ENCODE peak calls at places on chromosomes 6 and 20, in five cellular contexts. R is H1, Q is GM12878, J is K562, B is HepG2. Z is an unnamed sample.
A peak's percentile ranks its signal among the peaks of the same experiment; 100 is the strongest.

GRCh38 chr6:133985970-133986369 is 32.9 kb downstream of the TBPL1 start:
- DNase-seq in Q (no peak), R (no peak), J (no peak), B (no peak), Z (no peak)

GRCh38 chr20:23048283-23049200 is 930 bp downstream of the THBD start:
- DNase-seq in R (peak; percentile 80), B (no peak), Q (no peak), J (no peak), Z (peak; percentile 78)

GRCh38 chr6:164109770-164110140 is 695.2 kb downstream of the QKI start:
- DNase-seq in R (peak; percentile 61), J (peak; percentile 25), B (no peak), Q (no peak), Z (peak; percentile 49)

GRCh38 chr6:101090281-101090680 is 209.2 kb upstream of the ASCC3 start:
- DNase-seq in Q (no peak), J (no peak), B (no peak), R (no peak), Z (no peak)

GRCh38 chr6:127725821-127726220 is 148.8 kb downstream of the C6orf58 start:
- DNase-seq in J (no peak), Q (no peak), B (no peak), R (no peak), Z (no peak)

GRCh38 chr6:47092249-47092648 is 50.1 kb upstream of the ADGRF1 start:
- DNase-seq in R (no peak), B (no peak), J (no peak), Q (no peak), Z (no peak)

GRCh38 chr20:1467355-1468116 is 887 bp upstream of the NSFL1C start:
- DNase-seq in Q (no peak), B (peak; percentile 68), R (peak; percentile 48), J (peak; percentile 86), Z (no peak)

GRCh38 chr6:27865952-27866369 is 46.2 kb downstream of the OR2B2 start:
- DNase-seq in J (peak; percentile 47), B (no peak), R (peak; percentile 71), Q (no peak), Z (peak; percentile 38)

GRCh38 chr6:27986928-27987725 is 30.1 kb downstream of the OR2B6 start:
- DNase-seq in Q (no peak), J (no peak), R (no peak), B (no peak), Z (no peak)

GRCh38 chr6:41451039-41451438 is 95.1 kb upstream of the FOXP4 start:
- DNase-seq in J (peak; percentile 47), Q (no peak), R (no peak), B (no peak), Z (peak; percentile 51)

GRCh38 chr6:100371591-100371990 is 93.1 kb downstream of the SIM1 start:
- DNase-seq in Q (no peak), J (no peak), B (no peak), R (no peak), Z (no peak)

GRCh38 chr20:5947276-5947675 is 3.1 kb downstream of the TRMT6 start:
- DNase-seq in Q (no peak), R (no peak), J (no peak), B (no peak), Z (no peak)

GRCh38 chr6:17831135-17831534 is 124.4 kb upstream of the NUP153 start:
- DNase-seq in Q (no peak), J (no peak), R (no peak), B (no peak), Z (no peak)

GRCh38 chr6:45026003-45026516 is 302.1 kb upstream of the RUNX2 start:
- DNase-seq in B (peak; percentile 54), Q (no peak), J (no peak), R (no peak), Z (no peak)

GRCh38 chr20:22719250-22719649 is 134.9 kb upstream of the FOXA2 start:
- DNase-seq in R (no peak), Q (no peak), B (no peak), J (no peak), Z (no peak)

GRCh38 chr6:80454197-80454596 is 347.7 kb downstream of the BCKDHB start:
- DNase-seq in J (no peak), B (no peak), R (no peak), Q (peak; percentile 27), Z (no peak)

GRCh38 chr6:17965397-17965796 is 22.0 kb downstream of the KIF13A start:
- DNase-seq in Q (no peak), B (no peak), R (no peak), J (no peak), Z (no peak)

GRCh38 chr6:123838612-123839279 is 35.1 kb downstream of the NKAIN2 start:
- DNase-seq in R (no peak), Q (no peak), J (no peak), B (no peak), Z (no peak)

GRCh38 chr6:151112130-151112529 is 127.6 kb upstream of the AKAP12 start:
- DNase-seq in B (peak; percentile 57), J (no peak), R (no peak), Q (no peak), Z (no peak)

GRCh38 chr6:27157461-27158315 is 89.8 kb upstream of the PRSS16 start:
- DNase-seq in B (peak; percentile 47), R (peak; percentile 77), Q (peak; percentile 66), J (peak; percentile 93), Z (peak; percentile 78)

DNA sequence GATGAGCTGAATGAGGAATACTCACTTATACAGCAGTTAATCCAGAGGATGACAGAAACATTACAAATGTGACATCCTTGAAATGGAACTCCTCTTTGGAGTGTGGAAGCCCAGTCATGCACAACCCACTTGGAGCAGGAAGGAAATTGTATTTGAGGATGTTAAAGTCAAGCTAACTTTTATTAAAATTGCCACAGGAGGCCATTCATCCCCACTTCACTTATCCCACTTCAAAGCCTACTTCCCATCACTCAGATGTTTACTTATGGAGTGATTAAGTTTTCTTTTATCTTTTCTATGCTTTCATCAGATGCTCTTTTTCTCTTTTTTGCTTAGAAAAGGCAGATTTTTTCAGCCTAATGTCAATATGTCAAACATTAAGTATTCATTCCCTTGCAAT is 149.1 kb downstream of the KHDC1L start:
- DNase-seq in Q (no peak), R (no peak), B (peak; percentile 24), J (no peak), Z (no peak)
- TF ChIP-seq CREB1 in Q (no peak), R (no peak), B (no peak), J (no peak), Z (no peak)

DNA sequence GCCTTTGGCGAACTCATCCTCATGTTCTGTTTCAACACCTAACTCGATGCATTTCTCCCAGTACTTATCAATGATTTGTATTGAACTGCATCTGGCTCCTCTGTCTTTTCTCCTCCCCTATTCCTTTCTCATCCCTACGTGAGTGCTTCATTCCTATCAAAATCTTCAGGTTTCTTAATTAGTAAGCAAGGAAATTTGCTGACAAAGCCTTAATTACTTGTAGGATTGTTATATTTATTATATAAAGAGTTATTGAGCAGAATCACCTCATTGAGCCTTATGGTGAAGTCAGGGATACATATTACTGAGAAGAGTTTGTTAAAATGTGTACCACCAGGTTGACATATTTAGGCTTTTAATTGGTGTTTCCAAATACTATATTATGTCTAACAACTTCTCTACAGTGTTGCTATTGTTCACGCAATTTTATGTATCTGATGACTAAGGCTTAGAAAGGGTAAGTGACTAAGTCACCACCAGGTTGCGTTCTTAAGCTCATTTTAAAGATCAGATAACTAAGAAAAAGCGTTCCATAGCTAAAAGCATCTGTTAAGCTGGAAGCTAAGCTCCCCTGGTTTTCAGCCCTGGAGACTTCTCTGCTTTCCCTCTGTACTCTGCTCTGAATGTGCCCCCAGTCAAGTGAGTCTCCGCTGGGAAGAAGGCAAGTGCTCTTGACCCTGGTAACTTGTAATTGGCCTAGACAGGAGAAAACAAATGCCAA is 18.9 kb downstream of the SCGN start:
- DNase-seq in R (no peak), J (no peak), B (no peak), Q (no peak), Z (no peak)
- TF ChIP-seq ATF3 in R (no peak), J (peak; percentile 21), B (no peak), Q (no peak), Z (no peak)

GRCh38 chr20:49969946-49970345 is 12.8 kb upstream of the SNAI1 start:
- DNase-seq in Q (no peak), R (no peak), B (no peak), J (no peak), Z (no peak)
- TF ChIP-seq CREB1 in Q (no peak), R (no peak), B (no peak), J (no peak), Z (no peak)

DNA sequence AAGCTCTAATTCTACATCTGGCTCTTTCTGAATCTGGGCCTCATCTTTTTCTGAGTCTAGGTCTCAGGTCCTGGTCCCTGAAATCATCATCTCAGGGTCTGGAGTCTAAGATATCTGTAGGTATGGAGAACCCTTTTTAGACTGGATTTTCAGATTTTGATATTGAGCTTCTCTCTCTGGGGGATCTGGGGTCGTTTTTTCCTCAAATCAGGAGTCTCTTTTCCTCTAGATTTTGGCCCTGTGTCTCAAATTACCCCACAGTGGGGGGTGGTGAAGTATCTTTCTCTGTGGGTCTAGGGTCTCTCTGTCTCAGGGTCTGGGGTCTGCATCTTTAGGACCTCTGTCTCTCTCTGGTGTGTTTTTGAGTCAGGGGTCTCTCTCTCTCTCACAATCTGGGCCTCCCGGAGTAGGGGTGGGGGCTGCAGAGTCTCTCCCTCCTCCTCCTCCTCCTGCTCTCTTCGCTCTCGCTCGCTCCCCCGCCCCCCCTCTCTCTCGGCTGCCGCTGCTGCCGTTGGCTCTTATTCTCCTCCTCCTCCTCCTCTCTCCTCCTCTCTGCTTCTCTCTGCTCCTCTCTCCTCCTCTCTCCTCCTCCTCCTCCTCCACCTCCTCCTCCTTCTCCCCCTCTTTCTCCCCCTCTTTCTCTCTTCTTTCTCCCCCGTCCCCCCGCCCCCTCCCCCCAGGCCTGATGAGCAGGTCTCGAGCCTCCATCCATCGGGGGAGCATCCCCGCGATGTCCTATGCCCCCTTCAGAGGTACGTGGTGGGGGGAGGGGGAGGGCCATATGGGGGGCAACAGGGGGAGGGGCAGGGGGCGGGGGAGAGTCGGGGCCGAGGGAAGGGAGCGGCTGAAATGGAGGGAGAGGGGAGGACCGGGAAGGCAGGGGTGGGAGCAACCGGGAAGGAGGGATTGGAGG is at the start of gene SYNGAP1:
- DNase-seq in Q (no peak), B (no peak), J (peak; percentile 73), R (peak; percentile 76), Z (peak; percentile 71)
- TF ChIP-seq ATF3 in Q (no peak), B (no peak), J (no peak), R (no peak), Z (no peak)